ENCODE peak calls at places on chromosomes 16 and 17, in five cellular contexts. I is Caco-2, O is stomach, M is cardiac muscle cell, W is foreskin keratinocyte. N is an unnamed sample. For H3K27me3, the result is how much of the 10 kb centered on the place peaks cover.

GRCh38 chr17:68718465-68718864 is 117.3 kb upstream of the FAM20A start:
- DNase-seq in O (no peak), I (no peak), W (no peak), M (no peak), N (no peak)

GRCh38 chr17:69773081-69773480 is 301.9 kb upstream of the KCNJ16 start:
- DNase-seq in O (no peak), W (no peak), I (no peak), M (no peak), N (no peak)

GRCh38 chr17:40284085-40284713 is 3.5 kb upstream of the CDC6 start:
- DNase-seq in W (peak), M (peak), I (peak), O (no peak), N (peak)

GRCh38 chr17:20944014-20944905 is 98.6 kb downstream of the USP22 start:
- DNase-seq in I (peak), O (peak), W (no peak), M (no peak), N (no peak)

GRCh38 chr16:68331879-68332410 is 21.1 kb downstream of the PRMT7 start:
- DNase-seq in O (no peak), I (no peak), M (no peak), W (no peak), N (no peak)

GRCh38 chr17:7587831-7588230 is 2.1 kb downstream of the SOX15 start:
- DNase-seq in M (no peak), O (no peak), I (no peak), W (no peak), N (no peak)

GRCh38 chr17:17724991-17725852 is 44.0 kb downstream of the RAI1 start:
- DNase-seq in I (no peak), W (no peak), M (no peak), O (no peak), N (no peak)

GRCh38 chr17:32909787-32910369 is 18.1 kb upstream of the TMEM98 start:
- DNase-seq in W (peak), O (peak), M (peak), I (peak), N (peak)

GRCh38 chr16:66240088-66240487 is 126.4 kb upstream of the CDH5 start:
- DNase-seq in M (no peak), O (no peak), W (no peak), I (no peak), N (no peak)

GRCh38 chr17:57669671-57670529 is 75.2 kb downstream of the CCDC182 start:
- DNase-seq in W (no peak), I (no peak), M (no peak), O (no peak), N (no peak)

GRCh38 chr17:49546546-49547535 is 28.8 kb upstream of the NXPH3 start:
- DNase-seq in I (peak), O (no peak), W (no peak), M (no peak), N (no peak)

GRCh38 chr17:77323413-77324171 is 182.8 kb downstream of the SEC14L1 start:
- DNase-seq in W (no peak), I (peak), O (peak), M (peak), N (no peak)

GRCh38 chr17:76737676-76738467 is at the start of gene MFSD11:
- DNase-seq in M (peak), I (peak), W (peak), O (peak), N (no peak)

GRCh38 chr17:33021731-33022408 is 30.2 kb downstream of the SPACA3 start:
- DNase-seq in M (peak), I (no peak), W (no peak), O (no peak), N (no peak)

GRCh38 chr17:51275381-51275780 is 15.0 kb downstream of the UTP18 start:
- DNase-seq in O (no peak), W (no peak), M (peak), I (no peak), N (no peak)

GRCh38 chr17:16516594-16517018 is 24.6 kb upstream of the LRRC75A start:
- DNase-seq in M (peak), I (peak), W (no peak), O (no peak), N (no peak)

GRCh38 chr17:41692722-41693521 is 4.2 kb downstream of the EIF1 start:
- DNase-seq in W (no peak), O (no peak), M (no peak), I (no peak), N (no peak)

GRCh38 chr17:33674685-33675084 is 381.6 kb upstream of the ASIC2 start:
- DNase-seq in M (peak), I (peak), O (peak), W (peak), N (peak)

GRCh38 chr16:49598386-49599170 is 225.0 kb downstream of the C16orf78 start:
- DNase-seq in M (no peak), I (peak), W (no peak), O (peak), N (no peak)

GRCh38 chr17:17682293-17682736 is 1.1 kb downstream of the RAI1 start:
- DNase-seq in W (no peak), O (peak), M (peak), I (no peak), N (no peak)

GRCh38 chr17:76252040-76252954 is 12.0 kb upstream of the RNF157 start:
- DNase-seq in W (no peak), I (peak), M (peak), O (peak), N (peak)

GRCh38 chr16:3980311-3981111 is 100.0 kb upstream of the CREBBP start:
- DNase-seq in W (no peak), I (no peak), O (no peak), M (peak), N (no peak)

GRCh38 chr17:7262192-7263070 is at the start of gene CLDN7:
- DNase-seq in W (no peak), M (no peak), O (peak), I (peak), N (no peak)

GRCh38 chr17:49676276-49676868 is 1.5 kb downstream of the SPOP start:
- DNase-seq in M (peak), I (no peak), O (no peak), W (no peak), N (no peak)

GRCh38 chr17:60390223-60390622 is 1.7 kb downstream of the USP32 start:
- DNase-seq in O (no peak), I (no peak), W (no peak), M (peak), N (no peak)

GRCh38 chr16:74169687-74170522 is 126.7 kb upstream of the PSMD7 start:
- DNase-seq in O (no peak), W (no peak), M (peak), I (no peak), N (no peak)

GRCh38 chr17:43855061-43855460 is 8.1 kb downstream of the CD300LG start:
- DNase-seq in W (no peak), O (no peak), M (no peak), I (peak), N (no peak)

GRCh38 chr17:43857141-43857540 is 10.2 kb downstream of the CD300LG start:
- DNase-seq in I (peak), M (no peak), O (no peak), W (no peak), N (no peak)

GRCh38 chr17:43858201-43858600 is 11.2 kb downstream of the CD300LG start:
- DNase-seq in M (no peak), O (no peak), W (no peak), I (peak), N (no peak)

GRCh38 chr17:43854498-43854897 is 7.5 kb downstream of the CD300LG start:
- DNase-seq in I (peak), O (no peak), W (no peak), M (no peak), N (no peak)

DNA sequence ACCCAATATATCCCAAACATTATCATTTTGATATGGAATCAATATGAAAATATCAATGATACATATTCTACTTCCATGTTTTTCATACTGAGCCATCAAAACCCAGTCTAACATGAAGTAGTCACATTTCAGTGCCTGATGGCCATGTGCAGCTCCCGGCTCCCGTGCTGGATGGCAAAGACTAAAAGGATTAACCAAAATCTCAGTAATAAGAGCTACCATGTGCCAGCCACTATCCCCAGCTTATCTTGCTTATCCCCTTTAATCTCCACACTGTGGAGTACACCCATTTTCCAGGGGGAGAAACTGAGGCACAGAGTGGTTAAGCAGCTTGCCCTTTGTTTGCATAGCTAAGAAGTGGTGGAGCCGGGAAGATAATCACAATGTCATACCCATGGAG is 9.2 kb downstream of the CD300LG start:
- DNase-seq in O (no peak), I (peak), W (no peak), M (no peak), N (no peak)
- H3K27me3 ChIP-seq in O (under half), I (under half), W (half or more), M (under half), N (under half)

GRCh38 chr16:80852261-80852872 is 48.0 kb upstream of the CDYL2 start:
- DNase-seq in O (no peak), M (peak), I (no peak), W (no peak), N (no peak)
- TF ChIP-seq CTCF in O (no peak), M (peak), I (peak), W (peak), N (peak)

GRCh38 chr17:46836500-46836899 is 14.9 kb upstream of the WNT9B start:
- DNase-seq in W (no peak), M (no peak), O (no peak), I (no peak), N (no peak)
- H3K27me3 ChIP-seq in W (under half), M (under half), O (under half), I (under half), N (under half)

GRCh38 chr17:66312912-66313311 is 10.5 kb downstream of the PRKCA start:
- DNase-seq in I (no peak), W (no peak), M (no peak), O (no peak), N (no peak)
- TF ChIP-seq CTCF in I (no peak), W (no peak), M (no peak), O (no peak), N (no peak)

DNA sequence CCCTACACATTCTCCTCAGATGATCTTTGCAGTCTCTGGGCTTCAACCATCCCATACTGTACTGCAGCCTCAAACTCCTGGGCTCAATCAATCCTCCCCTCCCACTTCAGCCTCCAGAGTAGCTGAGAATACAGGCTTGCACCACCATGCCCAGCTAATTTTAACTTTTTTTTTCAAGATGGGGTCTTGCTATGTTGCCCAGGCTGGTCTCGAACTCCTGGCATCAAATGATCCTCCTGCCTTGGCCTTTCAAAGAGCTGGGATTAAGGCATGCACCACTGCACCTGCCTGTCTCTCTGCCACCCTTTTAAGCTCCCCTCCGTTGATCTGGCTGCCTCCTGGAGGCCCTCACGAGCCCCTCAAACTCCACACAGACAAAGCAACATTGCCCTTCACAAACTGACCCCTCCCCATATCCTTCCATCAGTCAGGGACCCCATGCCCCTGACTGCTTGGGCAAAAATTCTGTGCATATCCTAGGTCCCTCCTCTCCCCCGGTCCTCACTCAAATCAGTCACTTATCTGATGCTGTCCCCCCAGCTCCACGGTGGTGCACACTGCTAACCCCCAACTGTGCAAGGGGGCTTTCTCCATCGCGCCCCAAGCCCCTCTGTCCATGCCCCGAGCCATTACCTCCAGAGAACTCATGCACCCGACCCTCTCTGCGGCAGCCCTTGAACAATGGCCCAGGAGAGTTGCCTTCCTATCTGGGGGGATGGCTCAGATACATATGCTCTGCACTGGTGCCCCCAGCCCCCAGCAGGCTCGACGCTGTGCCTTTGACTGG is 252.9 kb downstream of the KATNIP start:
- DNase-seq in O (no peak), W (no peak), M (no peak), I (no peak), N (no peak)
- H3K27me3 ChIP-seq in O (under half), W (under half), M (under half), I (under half), N (under half)